ENCODE peak calls at places on chromosomes 6 and 20, in five cellular contexts. L, A, U, N and S are unnamed samples.

GRCh38 chr20:44616604-44616964 is 34.2 kb downstream of the PKIG start:
- DNase-seq in A (no peak), N (peak), U (no peak), L (no peak), S (no peak)

GRCh38 chr6:129860901-129861665 is at the start of gene TMEM244:
- DNase-seq in A (no peak), L (no peak), N (no peak), U (no peak), S (no peak)

GRCh38 chr6:144286503-144287393 is 1.6 kb downstream of the UTRN start:
- DNase-seq in N (peak), L (no peak), U (no peak), A (peak), S (peak)

GRCh38 chr6:138620630-138621029 is 121.3 kb upstream of the NHSL1 start:
- DNase-seq in N (no peak), A (no peak), L (no peak), U (no peak), S (no peak)

GRCh38 chr6:151292974-151293373 is 53.2 kb downstream of the AKAP12 start:
- DNase-seq in N (no peak), L (no peak), A (no peak), U (no peak), S (no peak)

GRCh38 chr6:128337619-128338018 is 182.8 kb downstream of the PTPRK start:
- DNase-seq in U (no peak), L (no peak), A (no peak), N (no peak), S (no peak)

GRCh38 chr6:21325201-21325856 is 268.2 kb upstream of the SOX4 start:
- DNase-seq in L (no peak), U (no peak), A (no peak), N (no peak), S (no peak)

GRCh38 chr20:62316331-62317166 is 13.8 kb downstream of the ADRM1 start:
- DNase-seq in L (no peak), N (no peak), A (no peak), U (no peak), S (no peak)

GRCh38 chr6:132768051-132768517 is 10.4 kb upstream of the VNN2 start:
- DNase-seq in U (no peak), N (peak), A (no peak), L (no peak), S (peak)

GRCh38 chr6:121503633-121504032 is 68.2 kb downstream of the GJA1 start:
- DNase-seq in U (no peak), L (no peak), N (no peak), A (no peak), S (no peak)

GRCh38 chr6:148761532-148761951 is 14.7 kb downstream of the UST start:
- DNase-seq in A (no peak), U (no peak), N (peak), L (no peak), S (peak)